ENCODE peak calls at places on chromosomes 5 and 9, in eight cellular contexts. L is adrenal gland, J is HFF-Myc, E is H1, R is breast epithelium, Y is lower lobe of right lung, X is transverse colon, O is fibroblast of villous mesenchyme. B is an unnamed sample.
A peak's percentile ranks its signal among the peaks of the same experiment; 100 is the strongest.

GRCh38 chr9:122821278-122821952 is 7.0 kb downstream of the PDCL start:
- DNase-seq in L (peak; percentile 67), J (no peak), E (no peak), R (no peak), Y (peak; percentile 82), X (peak; percentile 40), O (peak; percentile 98), B (no peak)

GRCh38 chr9:18459958-18460584 is 13.9 kb upstream of the ADAMTSL1 start:
- DNase-seq in L (no peak), J (peak; percentile 84), E (no peak), R (no peak), Y (no peak), X (no peak), O (peak; percentile 78), B (no peak)

GRCh38 chr5:51997908-51998307 is 614.7 kb downstream of the ISL1 start:
- DNase-seq in L (no peak), J (no peak), E (no peak), R (no peak), Y (no peak), X (no peak), O (no peak), B (peak; percentile 84)

GRCh38 chr5:23466401-23466886 is 41.0 kb upstream of the PRDM9 start:
- DNase-seq in L (no peak), J (no peak), E (no peak), R (no peak), Y (no peak), X (no peak), O (no peak), B (no peak)

GRCh38 chr9:108274971-108275370 is 580.8 kb downstream of the ACTL7B start:
- DNase-seq in L (no peak), J (no peak), E (no peak), R (no peak), Y (no peak), X (no peak), O (no peak), B (no peak)

GRCh38 chr9:134391319-134392231 is 65.3 kb downstream of the RXRA start:
- DNase-seq in L (no peak), J (no peak), E (no peak), R (no peak), Y (no peak), X (peak; percentile 54), O (no peak), B (no peak)

GRCh38 chr5:119417891-119418781 is 34.2 kb upstream of the HSD17B4 start:
- DNase-seq in L (no peak), J (peak; percentile 44), E (no peak), R (no peak), Y (no peak), X (no peak), O (peak; percentile 93), B (no peak)

GRCh38 chr5:161966544-161966943 is 101.0 kb upstream of the GABRG2 start:
- DNase-seq in L (no peak), J (no peak), E (no peak), R (no peak), Y (no peak), X (no peak), O (no peak), B (no peak)

GRCh38 chr9:127202461-127203139 is 62.0 kb upstream of the GARNL3 start:
- DNase-seq in L (no peak), J (no peak), E (no peak), R (no peak), Y (no peak), X (no peak), O (no peak), B (no peak)

GRCh38 chr5:106656821-106657220 is 1013.9 kb downstream of the EFNA5 start:
- DNase-seq in L (no peak), J (no peak), E (no peak), R (no peak), Y (no peak), X (no peak), O (no peak), B (no peak)

GRCh38 chr5:10374623-10375022 is 21.1 kb downstream of the MARCHF6 start:
- DNase-seq in L (no peak), J (no peak), E (no peak), R (no peak), Y (no peak), X (no peak), O (no peak), B (no peak)

GRCh38 chr9:72297516-72297915 is 67.5 kb downstream of the ZFAND5 start:
- DNase-seq in L (no peak), J (no peak), E (no peak), R (no peak), Y (no peak), X (no peak), O (no peak), B (no peak)

GRCh38 chr9:132147331-132147730 is 14.5 kb upstream of the NTNG2 start:
- DNase-seq in L (no peak), J (no peak), E (no peak), R (no peak), Y (no peak), X (no peak), O (no peak), B (no peak)

GRCh38 chr5:136375920-136376319 is 10.6 kb upstream of the TRPC7 start:
- DNase-seq in L (no peak), J (no peak), E (no peak), R (no peak), Y (no peak), X (no peak), O (no peak), B (no peak)

GRCh38 chr5:136374638-136375037 is 9.3 kb upstream of the TRPC7 start:
- DNase-seq in L (no peak), J (no peak), E (no peak), R (no peak), Y (no peak), X (no peak), O (no peak), B (no peak)

DNA sequence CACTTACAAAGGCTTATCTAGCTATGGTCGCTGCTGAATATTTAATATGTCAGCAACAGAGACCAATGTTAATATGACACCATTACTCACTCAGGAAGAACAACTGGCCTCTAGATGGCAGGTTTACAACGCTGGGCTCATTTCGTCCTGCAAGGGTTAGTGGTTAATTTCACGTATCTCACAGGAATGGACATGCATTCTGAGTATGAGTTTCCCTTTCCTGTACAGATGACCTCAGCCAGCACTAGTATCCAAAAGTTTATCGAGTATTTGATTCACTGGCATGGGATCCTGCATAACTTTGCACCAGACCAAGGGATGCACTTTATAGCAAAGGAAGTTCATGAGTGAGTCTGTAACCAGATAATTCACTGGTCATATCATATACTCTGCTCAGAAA is 8.7 kb upstream of the TRPC7 start:
- DNase-seq in L (no peak), J (peak; percentile 20), E (no peak), R (no peak), Y (no peak), X (no peak), O (peak; percentile 69), B (no peak)
- TF ChIP-seq CTCF in L (peak; percentile 24), J (peak; percentile 41), E (peak; percentile 77), R (no peak), Y (no peak), X (no peak), O (peak; percentile 63), B (peak; percentile 32)

GRCh38 chr5:122500245-122501086 is 188.4 kb downstream of the SNCAIP start:
- DNase-seq in L (peak; percentile 32), J (peak; percentile 47), E (peak; percentile 54), R (no peak), Y (no peak), X (no peak), O (peak; percentile 65), B (peak; percentile 55)
- TF ChIP-seq CTCF in L (no peak), J (peak; percentile 65), E (peak; percentile 82), R (no peak), Y (peak; percentile 34), X (no peak), O (peak; percentile 65), B (peak; percentile 81)

GRCh38 chr5:135184646-135185045 is 150.6 kb upstream of the PITX1 start:
- DNase-seq in L (no peak), J (no peak), E (no peak), R (no peak), Y (no peak), X (no peak), O (no peak), B (no peak)

GRCh38 chr5:135189024-135189423 is 155.0 kb upstream of the PITX1 start:
- DNase-seq in L (no peak), J (no peak), E (no peak), R (no peak), Y (no peak), X (no peak), O (no peak), B (no peak)

GRCh38 chr5:135188233-135188909 is 154.3 kb upstream of the PITX1 start:
- DNase-seq in L (no peak), J (no peak), E (no peak), R (no peak), Y (no peak), X (no peak), O (peak; percentile 23), B (no peak)

GRCh38 chr5:135185461-135186075 is 151.5 kb upstream of the PITX1 start:
- DNase-seq in L (no peak), J (no peak), E (no peak), R (no peak), Y (no peak), X (peak; percentile 39), O (no peak), B (no peak)

GRCh38 chr5:135186662-135187522 is 152.9 kb upstream of the PITX1 start:
- DNase-seq in L (no peak), J (no peak), E (peak; percentile 34), R (no peak), Y (no peak), X (no peak), O (peak; percentile 57), B (no peak)
- TF ChIP-seq CTCF in L (no peak), J (no peak), E (peak; percentile 4), R (no peak), Y (no peak), X (no peak), O (peak; percentile 35), B (no peak)

GRCh38 chr5:16072616-16073015 is 107.0 kb downstream of the MARCHF11 start:
- DNase-seq in L (no peak), J (no peak), E (no peak), R (no peak), Y (no peak), X (no peak), O (no peak), B (no peak)

GRCh38 chr5:16082053-16082452 is 97.5 kb downstream of the MARCHF11 start:
- DNase-seq in L (no peak), J (no peak), E (no peak), R (no peak), Y (no peak), X (no peak), O (no peak), B (no peak)

GRCh38 chr5:16081376-16081775 is 98.2 kb downstream of the MARCHF11 start:
- DNase-seq in L (no peak), J (no peak), E (no peak), R (no peak), Y (no peak), X (no peak), O (no peak), B (no peak)

GRCh38 chr5:16074358-16074757 is 105.2 kb downstream of the MARCHF11 start:
- DNase-seq in L (no peak), J (no peak), E (no peak), R (no peak), Y (no peak), X (no peak), O (no peak), B (no peak)

DNA sequence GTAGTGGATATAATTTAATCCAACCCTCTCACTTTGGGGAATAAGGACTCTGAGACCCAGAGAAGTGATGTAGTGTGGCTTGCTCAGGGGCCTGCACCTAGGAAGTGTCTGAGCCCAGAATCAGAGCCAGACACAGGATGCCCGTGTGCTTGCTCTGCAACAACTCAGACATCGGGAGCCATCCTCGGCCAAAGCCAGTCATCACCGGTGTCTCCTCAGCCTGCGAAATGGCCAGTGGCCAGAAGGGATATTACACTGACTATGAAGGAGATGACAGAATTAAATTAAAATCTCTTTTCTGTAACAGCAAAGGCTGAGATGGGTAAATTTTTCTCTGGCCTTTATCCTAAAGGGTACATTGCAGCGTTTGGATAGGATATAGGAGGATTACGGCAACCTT is 102.9 kb downstream of the MARCHF11 start:
- DNase-seq in L (no peak), J (no peak), E (no peak), R (no peak), Y (no peak), X (no peak), O (no peak), B (peak; percentile 82)
- TF ChIP-seq CTCF in L (no peak), J (no peak), E (no peak), R (no peak), Y (no peak), X (no peak), O (no peak), B (peak; percentile 45)

B was measured in BE2C.